ENCODE peak calls at places on chromosomes 4 and X, in six cellular contexts. S is Peyer's patch, U is transverse colon, I is mesothelial cell of epicardium, M is NCI-H1105, X is HTR-8/SVneo. T is an unnamed sample.

GRCh38 chrX:154779261-154779660 is 16.6 kb downstream of the DKC1 start:
- DNase-seq in I (no peak), M (no peak), S (no peak), U (no peak), X (no peak), T (no peak)

GRCh38 chr4:118918388-118918787 is 29.7 kb downstream of the SYNPO2 start:
- DNase-seq in M (no peak), S (no peak), X (peak), U (no peak), I (no peak), T (no peak)

GRCh38 chr4:13327991-13328390 is 156.1 kb downstream of the RAB28 start:
- DNase-seq in M (no peak), X (no peak), I (no peak), U (no peak), S (no peak), T (no peak)

GRCh38 chr4:165394275-165394674 is 15.5 kb downstream of the CPE start:
- DNase-seq in M (no peak), I (no peak), S (no peak), U (no peak), X (no peak), T (no peak)

GRCh38 chr4:118765399-118765798 is 70.5 kb downstream of the SEC24D start:
- DNase-seq in U (no peak), S (no peak), M (no peak), I (no peak), X (peak), T (no peak)

GRCh38 chr4:179097741-179098140 is 1655.5 kb upstream of the AGA start:
- DNase-seq in M (no peak), S (no peak), X (peak), U (no peak), I (peak), T (no peak)

GRCh38 chrX:46805270-46805669 is 31.6 kb upstream of the RP2 start:
- DNase-seq in I (no peak), X (no peak), S (no peak), U (no peak), M (no peak), T (no peak)

GRCh38 chrX:103607385-103608304 is at the start of gene TCEAL3:
- DNase-seq in S (peak), U (peak), X (peak), I (no peak), M (peak), T (peak)

GRCh38 chrX:44785652-44786051 is 58.2 kb upstream of the DUSP21 start:
- DNase-seq in X (peak), U (no peak), S (no peak), M (no peak), I (no peak), T (no peak)

GRCh38 chr4:186643501-186644315 is 79.9 kb downstream of the FAT1 start:
- DNase-seq in I (no peak), U (no peak), S (no peak), M (no peak), X (peak), T (no peak)

GRCh38 chr4:79334783-79335182 is 8.9 kb upstream of the NAA11 start:
- DNase-seq in M (peak), S (no peak), X (no peak), I (no peak), U (no peak), T (no peak)

GRCh38 chr4:15882675-15883086 is 55.9 kb downstream of the FGFBP1 start:
- DNase-seq in S (peak), I (no peak), U (peak), X (peak), M (peak), T (peak)

GRCh38 chr4:66376396-66376795 is 706.1 kb upstream of the EPHA5 start:
- DNase-seq in M (no peak), I (no peak), S (no peak), X (no peak), U (no peak), T (no peak)

GRCh38 chrX:63713510-63713909 is 71.5 kb downstream of the ARHGEF9 start:
- DNase-seq in S (no peak), M (no peak), U (no peak), I (no peak), X (no peak), T (no peak)

GRCh38 chr4:25654971-25655963 is at the start of gene SLC34A2:
- DNase-seq in S (peak), U (peak), M (peak), X (no peak), I (no peak), T (no peak)

GRCh38 chr4:118817178-118817930 is 18.6 kb downstream of the SEC24D start:
- DNase-seq in I (no peak), U (no peak), S (no peak), X (no peak), M (no peak), T (no peak)

GRCh38 chr4:2340272-2341061 is 78.0 kb downstream of the ZFYVE28 start:
- DNase-seq in U (no peak), S (peak), X (no peak), I (peak), M (no peak), T (no peak)

GRCh38 chr4:156242390-156242789 is 288.7 kb upstream of the CTSO start:
- DNase-seq in I (no peak), M (no peak), U (no peak), S (no peak), X (peak), T (no peak)

GRCh38 chrX:40148439-40149285 is 50.9 kb upstream of the BCOR start:
- DNase-seq in I (no peak), X (no peak), U (peak), S (no peak), M (no peak), T (no peak)

GRCh38 chrX:22249371-22249770 is 23.3 kb upstream of the CBLL2 start:
- DNase-seq in U (no peak), M (no peak), S (no peak), I (no peak), X (no peak), T (no peak)

GRCh38 chr4:84451546-84451945 is 47.5 kb downstream of the NKX6-1 start:
- DNase-seq in M (no peak), X (no peak), I (no peak), U (no peak), S (no peak), T (no peak)

GRCh38 chr4:28287837-28288236 is 1427.2 kb downstream of the STIM2 start:
- DNase-seq in S (no peak), U (no peak), X (peak), M (no peak), I (no peak), T (no peak)

GRCh38 chrX:323721-324628 is 5.4 kb upstream of the GTPBP6 start:
- DNase-seq in X (no peak), M (no peak), I (no peak), U (peak), S (peak), T (no peak)

GRCh38 chr4:3255611-3256186 is 6.7 kb downstream of the MSANTD1 start:
- DNase-seq in S (no peak), U (peak), M (no peak), X (no peak), I (peak), T (no peak)

GRCh38 chr4:158170691-158171455 is 2.0 kb downstream of the GASK1B start:
- DNase-seq in S (peak), I (no peak), X (no peak), U (peak), M (no peak), T (no peak)

GRCh38 chr4:99722662-99723061 is 65.0 kb upstream of the C4orf54 start:
- DNase-seq in X (no peak), M (no peak), U (no peak), I (no peak), S (no peak), T (no peak)